ENCODE peak calls at places on chromosomes 5 and 9, in four cellular contexts. N is psoas muscle, X is GM13977, L is left lung. S is an unnamed sample.

GRCh38 chr5:62343428-62343827 is 37.4 kb downstream of the KIF2A start:
- DNase-seq in N (no peak), X (no peak), L (no peak), S (no peak)

GRCh38 chr5:32311404-32312193 is 1.1 kb downstream of the MTMR12 start:
- DNase-seq in N (no peak), X (peak), L (no peak), S (no peak)

GRCh38 chr5:169980418-169981053 is at the start of gene INSYN2B:
- DNase-seq in N (peak), X (peak), L (peak), S (no peak)

GRCh38 chr9:38257626-38258215 is 134.8 kb upstream of the ALDH1B1 start:
- DNase-seq in N (no peak), X (no peak), L (no peak), S (no peak)

GRCh38 chr5:163696270-163696887 is 191.0 kb downstream of the MAT2B start:
- DNase-seq in N (no peak), X (peak), L (no peak), S (no peak)

GRCh38 chr9:17063535-17064135 is 71.2 kb upstream of the CNTLN start:
- DNase-seq in N (no peak), X (peak), L (no peak), S (no peak)

GRCh38 chr9:9079473-9079872 is 1279.9 kb upstream of the DMAC1 start:
- DNase-seq in N (no peak), X (no peak), L (no peak), S (no peak)

GRCh38 chr5:73499756-73500155 is 1.5 kb downstream of the BTF3 start:
- DNase-seq in N (no peak), X (no peak), L (no peak), S (no peak)

GRCh38 chr5:61587120-61587519 is 255.1 kb downstream of the ZSWIM6 start:
- DNase-seq in N (no peak), X (no peak), L (no peak), S (no peak)

GRCh38 chr5:40675396-40676133 is 4.2 kb upstream of the PTGER4 start:
- DNase-seq in N (no peak), X (no peak), L (no peak), S (no peak)

GRCh38 chr9:98523231-98523901 is 185.4 kb downstream of the GABBR2 start:
- DNase-seq in N (no peak), X (no peak), L (no peak), S (no peak)

GRCh38 chr9:89678394-89679005 is 73.7 kb downstream of the GADD45G start:
- DNase-seq in N (no peak), X (no peak), L (no peak), S (no peak)

GRCh38 chr9:94874316-94874715 is 147.8 kb downstream of the AOPEP start:
- DNase-seq in N (no peak), X (no peak), L (no peak), S (no peak)

GRCh38 chr5:139808481-139809330 is 13.1 kb downstream of the PSD2 start:
- DNase-seq in N (peak), X (peak), L (no peak), S (no peak)

GRCh38 chr9:38478211-38478610 is 54.0 kb upstream of the IGFBPL1 start:
- DNase-seq in N (no peak), X (no peak), L (no peak), S (no peak)

GRCh38 chr9:16619341-16619740 is 251.1 kb downstream of the BNC2 start:
- DNase-seq in N (no peak), X (no peak), L (no peak), S (no peak)

GRCh38 chr5:75611324-75612210 is at the start of gene ANKDD1B:
- DNase-seq in N (peak), X (peak), L (peak), S (peak)

GRCh38 chr9:133980864-133981588 is 11.1 kb downstream of the VAV2 start:
- DNase-seq in N (peak), X (no peak), L (no peak), S (no peak)

GRCh38 chr9:111759762-111760639 is 34.7 kb downstream of the SHOC1 start:
- DNase-seq in N (no peak), X (peak), L (no peak), S (no peak)

GRCh38 chr5:84425365-84425764 is 40.7 kb upstream of the EDIL3 start:
- DNase-seq in N (no peak), X (no peak), L (no peak), S (no peak)
- TF ChIP-seq CTCF in N (no peak), X (no peak), L (no peak), S (no peak)

DNA sequence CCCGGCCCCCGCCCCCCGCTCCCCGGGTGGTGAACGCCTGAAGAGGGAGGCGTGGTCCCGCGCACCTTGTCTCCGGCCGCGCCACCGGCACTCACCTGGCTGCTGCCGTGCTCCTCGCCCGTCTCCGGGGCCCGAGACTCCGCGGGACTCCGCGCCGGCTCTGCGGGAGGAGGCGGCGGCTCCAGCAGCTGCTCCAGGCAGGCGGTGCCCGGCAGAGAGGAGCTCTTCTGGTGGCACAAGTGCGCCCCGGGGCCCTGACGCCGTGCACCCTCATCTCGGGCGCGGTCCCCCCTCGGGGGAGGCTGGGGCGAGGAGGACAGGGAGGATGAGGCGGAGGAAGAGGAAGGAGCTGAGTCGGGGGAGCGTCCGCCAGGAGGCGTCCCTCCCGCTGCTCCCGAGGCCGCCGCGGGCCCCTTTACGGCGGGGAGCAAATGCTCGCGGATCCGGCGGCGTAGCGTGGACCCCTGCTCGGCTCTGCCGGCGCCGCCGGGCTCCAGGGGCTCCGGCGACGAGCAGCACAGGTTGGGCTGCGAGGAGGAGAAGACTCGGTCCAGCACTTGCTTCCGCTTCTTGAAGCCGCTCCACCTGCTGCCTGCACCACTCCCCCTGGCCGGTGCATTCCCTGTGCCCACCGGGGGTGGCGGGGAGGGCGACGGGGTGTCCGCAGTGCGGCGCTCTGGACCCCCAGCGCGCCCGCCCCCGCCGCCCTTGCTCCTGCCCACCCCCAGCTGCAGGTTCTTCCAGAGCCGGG is 958 bp downstream of the MCTP1 start:
- DNase-seq in N (no peak), X (peak), L (peak), S (peak)
- TF ChIP-seq CTCF in N (no peak), X (peak), L (no peak), S (no peak)

GRCh38 chr9:23322392-23322791 is 503.6 kb downstream of the ELAVL2 start:
- DNase-seq in N (no peak), X (no peak), L (no peak), S (no peak)
- TF ChIP-seq CTCF in N (no peak), X (peak), L (no peak), S (no peak)

GRCh38 chr5:7886849-7887460 is 18.0 kb downstream of the MTRR start:
- DNase-seq in N (no peak), X (peak), L (no peak), S (no peak)
- TF ChIP-seq CTCF in N (peak), X (peak), L (peak), S (no peak)

DNA sequence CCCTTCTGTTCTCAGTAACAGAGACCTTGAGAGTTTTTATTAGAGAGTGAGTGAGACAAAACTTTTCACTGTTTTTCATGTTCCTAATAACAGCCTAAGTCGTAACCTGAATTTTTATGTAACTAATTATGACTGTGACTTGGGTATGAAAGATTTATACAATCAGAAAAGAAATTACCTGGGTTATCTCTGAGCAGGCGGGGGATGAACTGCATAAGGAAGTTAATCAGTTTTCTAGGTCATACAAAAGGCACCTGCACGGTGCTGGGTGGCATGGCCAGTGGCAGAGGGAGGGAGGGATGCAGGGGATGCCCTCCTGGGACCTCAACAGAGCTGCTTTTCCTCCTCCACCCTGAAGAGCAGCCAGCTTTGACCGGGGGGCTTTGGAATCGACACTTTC is 219.8 kb downstream of the HSPA4 start:
- DNase-seq in N (no peak), X (no peak), L (no peak), S (no peak)
- TF ChIP-seq CTCF in N (no peak), X (no peak), L (no peak), S (no peak)

DNA sequence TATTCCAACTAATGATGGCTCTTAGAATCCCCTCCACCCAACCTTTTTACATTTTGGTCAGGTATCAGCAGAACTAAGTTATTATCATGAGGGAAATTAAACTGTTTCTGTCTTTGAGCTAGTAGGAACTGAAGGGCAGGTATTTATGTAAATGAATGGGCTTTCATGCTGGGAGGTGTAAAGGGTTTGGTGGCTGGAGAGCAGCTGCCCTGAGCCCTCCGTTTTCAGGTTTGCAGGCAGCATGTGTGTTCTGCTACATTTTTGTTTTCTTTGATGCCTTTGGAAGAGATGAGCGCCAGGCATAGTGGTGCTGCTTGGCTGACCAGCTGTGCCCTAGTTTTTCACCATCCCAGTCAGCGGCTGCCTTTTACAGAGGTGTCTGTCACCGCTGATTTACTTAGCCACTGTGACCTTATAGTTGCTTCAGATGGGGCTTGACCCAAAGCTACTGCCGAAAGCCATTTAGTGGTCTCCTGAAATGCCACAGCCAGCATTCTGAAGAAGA is 231.9 kb downstream of the MAST4 start:
- DNase-seq in N (no peak), X (no peak), L (no peak), S (no peak)
- TF ChIP-seq CTCF in N (no peak), X (no peak), L (no peak), S (no peak)